ENCODE peak calls at places on chromosomes 7 and 10, in four cellular contexts. One of them, this sample, is unnamed.

GRCh38 chr7:113128028-113128427 is 9.7 kb upstream of the SMIM30 start:
- DNase-seq in IMR-90: peak; percentile 42
- DNase-seq in GM12878: no peak
- DNase-seq in A549: no peak
- DNase-seq in this sample: no peak

GRCh38 chr10:70271996-70272924 is 11.5 kb downstream of the NPFFR1 start:
- DNase-seq in IMR-90: no peak
- DNase-seq in GM12878: no peak
- DNase-seq in A549: no peak
- DNase-seq in this sample: no peak

GRCh38 chr7:2211926-2212325 is 20.8 kb downstream of the MAD1L1 start:
- DNase-seq in IMR-90: no peak
- DNase-seq in GM12878: no peak
- DNase-seq in A549: no peak
- DNase-seq in this sample: no peak

GRCh38 chr7:3493499-3493898 is 192.4 kb downstream of the SDK1 start:
- DNase-seq in IMR-90: peak; percentile 67
- DNase-seq in GM12878: no peak
- DNase-seq in A549: no peak
- DNase-seq in this sample: no peak

GRCh38 chr7:100472121-100472851 is 6.7 kb downstream of the TSC22D4 start:
- DNase-seq in IMR-90: no peak
- DNase-seq in GM12878: no peak
- DNase-seq in A549: no peak
- DNase-seq in this sample: peak; percentile 56

GRCh38 chr7:43148161-43148731 is 35.8 kb downstream of the HECW1 start:
- DNase-seq in IMR-90: peak; percentile 23
- DNase-seq in GM12878: no peak
- DNase-seq in A549: no peak
- DNase-seq in this sample: no peak

GRCh38 chr7:28984631-28985030 is 26.5 kb upstream of the TRIL start:
- DNase-seq in IMR-90: peak; percentile 85
- DNase-seq in GM12878: no peak
- DNase-seq in A549: peak; percentile 8
- DNase-seq in this sample: no peak

GRCh38 chr10:103451871-103452713 is at the start of gene CALHM2:
- DNase-seq in IMR-90: peak; percentile 41
- DNase-seq in GM12878: no peak
- DNase-seq in A549: peak; percentile 61
- DNase-seq in this sample: no peak

GRCh38 chr7:143484059-143484458 is 6.4 kb downstream of the TAS2R41 start:
- DNase-seq in IMR-90: peak; percentile 21
- DNase-seq in GM12878: no peak
- DNase-seq in A549: no peak
- DNase-seq in this sample: no peak

GRCh38 chr7:25926009-25926408 is 226.0 kb upstream of the NFE2L3 start:
- DNase-seq in IMR-90: no peak
- DNase-seq in GM12878: no peak
- DNase-seq in A549: no peak
- DNase-seq in this sample: no peak

GRCh38 chr7:129845972-129846327 is 106.8 kb downstream of the UBE2H start:
- DNase-seq in IMR-90: peak; percentile 91
- DNase-seq in GM12878: no peak
- DNase-seq in A549: no peak
- DNase-seq in this sample: no peak

GRCh38 chr7:98189559-98189958 is 21.7 kb upstream of the BHLHA15 start:
- DNase-seq in IMR-90: no peak
- DNase-seq in GM12878: no peak
- DNase-seq in A549: no peak
- DNase-seq in this sample: no peak

GRCh38 chr7:32591938-32592337 is 96.6 kb downstream of the AVL9 start:
- DNase-seq in IMR-90: no peak
- DNase-seq in GM12878: no peak
- DNase-seq in A549: no peak
- DNase-seq in this sample: no peak

GRCh38 chr7:139886206-139886605 is 57.1 kb downstream of the TBXAS1 start:
- DNase-seq in IMR-90: no peak
- DNase-seq in GM12878: no peak
- DNase-seq in A549: no peak
- DNase-seq in this sample: no peak
- TF ChIP-seq BHLHE40 in IMR-90: no peak
- TF ChIP-seq BHLHE40 in GM12878: no peak
- TF ChIP-seq BHLHE40 in A549: no peak
- TF ChIP-seq BHLHE40 in this sample: no peak

GRCh38 chr7:92830532-92831110 is 5.8 kb downstream of the CDK6 start:
- DNase-seq in IMR-90: peak; percentile 46
- DNase-seq in GM12878: no peak
- DNase-seq in A549: no peak
- DNase-seq in this sample: no peak
- H3K4me2 ChIP-seq in IMR-90: peak overlapping the region; percentile 96
- H3K4me2 ChIP-seq in GM12878: peak overlapping the region; percentile 92
- H3K4me2 ChIP-seq in A549: peak overlapping the region; percentile 85
- H3K4me2 ChIP-seq in this sample: no peak overlapping the region

GRCh38 chr7:74622228-74622749 is 35.2 kb upstream of the GTF2I start:
- DNase-seq in IMR-90: no peak
- DNase-seq in GM12878: no peak
- DNase-seq in A549: no peak
- DNase-seq in this sample: no peak

GRCh38 chr7:74625446-74625845 is 32.1 kb upstream of the GTF2I start:
- DNase-seq in IMR-90: peak; percentile 67
- DNase-seq in GM12878: no peak
- DNase-seq in A549: no peak
- DNase-seq in this sample: no peak

GRCh38 chr7:74627699-74628411 is 29.7 kb upstream of the GTF2I start:
- DNase-seq in IMR-90: peak; percentile 27
- DNase-seq in GM12878: no peak
- DNase-seq in A549: no peak
- DNase-seq in this sample: no peak

GRCh38 chr7:74619235-74619860 is 38.2 kb upstream of the GTF2I start:
- DNase-seq in IMR-90: no peak
- DNase-seq in GM12878: no peak
- DNase-seq in A549: no peak
- DNase-seq in this sample: no peak

DNA sequence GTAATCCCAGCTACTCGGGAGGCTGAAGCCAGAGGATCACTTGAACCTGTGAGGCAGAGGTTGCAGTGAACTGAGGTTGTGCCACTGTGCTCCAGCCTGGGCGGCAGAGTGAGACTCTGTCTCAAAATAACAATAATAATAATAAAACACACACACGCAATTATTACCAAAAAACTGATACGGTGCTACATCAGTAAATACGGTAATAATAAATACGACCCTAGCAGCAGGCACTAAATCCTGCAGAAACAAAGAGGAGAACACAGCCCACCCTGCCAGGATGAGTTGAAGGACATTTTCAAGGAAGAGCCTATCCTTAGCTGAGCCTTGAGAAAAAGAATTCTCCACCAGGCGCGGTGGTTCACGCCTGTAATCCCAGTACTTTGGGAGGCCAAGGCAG is 34.4 kb upstream of the GTF2I start:
- DNase-seq in IMR-90: no peak
- DNase-seq in GM12878: no peak
- DNase-seq in A549: no peak
- DNase-seq in this sample: no peak
- TF ChIP-seq BHLHE40 in IMR-90: no peak
- TF ChIP-seq BHLHE40 in GM12878: no peak
- TF ChIP-seq BHLHE40 in A549: no peak
- TF ChIP-seq BHLHE40 in this sample: no peak

DNA sequence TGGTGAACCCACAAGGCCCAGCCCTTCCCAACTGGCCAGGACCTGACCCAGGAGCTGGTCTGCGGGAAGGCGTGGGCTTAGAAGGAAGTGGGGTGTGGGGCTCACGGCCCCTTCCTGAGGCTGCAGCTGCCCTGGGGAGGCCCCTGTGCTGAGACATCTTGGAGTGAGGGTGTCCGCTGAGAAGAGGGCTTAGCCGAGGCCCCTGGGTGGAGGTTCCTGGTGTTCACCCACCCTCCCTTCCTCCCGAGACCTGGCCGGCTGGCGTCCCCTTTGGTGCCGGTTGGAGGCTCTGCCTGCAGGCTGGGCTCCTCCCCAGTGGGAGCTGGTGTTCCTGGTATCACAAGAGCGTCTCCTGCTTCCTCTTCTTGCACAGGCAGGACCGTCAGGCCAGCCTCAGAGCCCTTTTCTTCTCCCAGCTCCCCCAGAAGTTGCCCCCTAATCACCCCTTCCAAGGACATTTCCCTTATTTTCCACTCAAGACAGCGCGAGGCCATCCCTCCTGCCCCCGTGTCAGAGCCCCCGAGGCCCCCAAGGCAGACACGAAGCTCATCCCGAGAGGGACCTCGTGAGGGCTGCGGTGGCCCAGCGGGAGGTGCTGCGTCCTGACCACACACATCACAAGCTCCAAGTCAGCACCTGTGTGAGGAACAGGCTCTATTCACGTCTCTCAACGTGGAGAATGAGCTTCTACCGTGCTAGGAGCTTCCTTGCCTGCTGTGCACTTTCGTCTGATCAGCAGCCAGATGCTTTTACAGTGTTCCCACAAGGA is 25.1 kb upstream of the FAM20C start:
- DNase-seq in IMR-90: no peak
- DNase-seq in GM12878: no peak
- DNase-seq in A549: no peak
- DNase-seq in this sample: no peak
- H3K4me2 ChIP-seq in IMR-90: no peak overlapping the region
- H3K4me2 ChIP-seq in GM12878: no peak overlapping the region
- H3K4me2 ChIP-seq in A549: no peak overlapping the region
- H3K4me2 ChIP-seq in this sample: no peak overlapping the region

DNA sequence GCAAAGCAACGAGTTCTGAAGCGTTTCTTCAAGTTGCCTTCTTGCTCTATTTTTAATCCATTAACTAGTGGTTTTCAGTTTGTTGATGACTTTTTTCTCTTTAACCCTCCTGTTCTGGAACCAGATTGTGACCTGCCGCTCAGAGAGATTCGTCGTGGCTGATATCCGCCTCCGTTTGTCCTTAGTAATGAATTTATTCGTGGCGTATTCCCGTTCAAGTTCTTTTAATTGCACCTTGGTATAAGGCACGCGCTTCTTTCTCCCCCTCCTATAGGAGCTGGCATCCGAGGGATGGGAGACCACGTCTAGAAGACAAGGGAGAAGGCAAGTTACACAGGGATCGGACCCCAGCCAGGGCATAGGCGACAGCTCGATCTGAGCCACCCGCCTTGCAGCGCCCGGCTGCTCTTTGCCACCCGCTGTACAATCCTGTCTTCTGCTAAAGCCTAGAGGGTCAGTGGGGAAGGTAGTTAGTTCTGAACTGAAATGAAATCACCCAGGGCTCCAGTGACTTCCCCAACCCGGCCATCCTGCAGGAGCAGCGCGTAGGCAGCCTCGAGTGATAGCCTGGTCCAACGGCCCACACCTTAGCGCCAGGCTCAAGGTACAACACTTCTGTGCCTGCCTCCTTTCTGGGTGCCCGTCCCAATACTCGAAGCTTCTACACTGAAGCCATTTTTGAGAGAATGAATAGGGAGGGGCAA is 1.6 kb downstream of the HOXA13 start:
- DNase-seq in IMR-90: no peak
- DNase-seq in GM12878: no peak
- DNase-seq in A549: no peak
- DNase-seq in this sample: no peak
- TF ChIP-seq BHLHE40 in IMR-90: no peak
- TF ChIP-seq BHLHE40 in GM12878: no peak
- TF ChIP-seq BHLHE40 in A549: no peak
- TF ChIP-seq BHLHE40 in this sample: no peak

GRCh38 chr10:131516285-131516684 is 204.8 kb upstream of the TCERG1L start:
- DNase-seq in IMR-90: no peak
- DNase-seq in GM12878: no peak
- DNase-seq in A549: no peak
- DNase-seq in this sample: no peak

GRCh38 chr10:131514454-131514853 is 202.9 kb upstream of the TCERG1L start:
- DNase-seq in IMR-90: no peak
- DNase-seq in GM12878: no peak
- DNase-seq in A549: no peak
- DNase-seq in this sample: peak; percentile 14

GRCh38 chr10:131512852-131513251 is 201.3 kb upstream of the TCERG1L start:
- DNase-seq in IMR-90: no peak
- DNase-seq in GM12878: no peak
- DNase-seq in A549: no peak
- DNase-seq in this sample: no peak

GRCh38 chr10:131513445-131513844 is 201.9 kb upstream of the TCERG1L start:
- DNase-seq in IMR-90: no peak
- DNase-seq in GM12878: no peak
- DNase-seq in A549: no peak
- DNase-seq in this sample: no peak

DNA sequence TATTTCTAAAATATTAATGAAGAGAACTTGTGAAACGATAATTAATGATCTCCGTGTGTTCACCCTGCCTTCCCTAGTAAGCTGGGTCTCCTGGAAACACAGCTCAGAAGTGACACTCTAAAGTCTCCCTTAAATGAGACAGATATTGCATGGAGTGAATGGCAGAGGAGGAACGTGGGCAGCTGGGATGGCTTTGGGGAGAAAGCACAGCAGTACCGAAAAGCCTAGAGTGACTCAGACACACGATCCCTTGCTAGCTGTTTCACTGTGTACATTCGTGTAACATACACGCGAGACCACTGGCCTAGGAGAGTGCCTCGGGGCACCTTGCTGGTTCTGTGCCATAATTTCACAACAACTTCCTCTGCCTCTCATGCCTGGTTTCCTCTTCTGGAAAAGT is 199.9 kb upstream of the TCERG1L start:
- DNase-seq in IMR-90: no peak
- DNase-seq in GM12878: no peak
- DNase-seq in A549: no peak
- DNase-seq in this sample: no peak
- H3K4me2 ChIP-seq in IMR-90: no peak overlapping the region
- H3K4me2 ChIP-seq in GM12878: no peak overlapping the region
- H3K4me2 ChIP-seq in A549: no peak overlapping the region
- H3K4me2 ChIP-seq in this sample: no peak overlapping the region

GRCh38 chr7:41130596-41131236 is 572.2 kb downstream of the INHBA start:
- DNase-seq in IMR-90: no peak
- DNase-seq in GM12878: no peak
- DNase-seq in A549: no peak
- DNase-seq in this sample: no peak
- TF ChIP-seq BHLHE40 in IMR-90: no peak
- TF ChIP-seq BHLHE40 in GM12878: no peak
- TF ChIP-seq BHLHE40 in A549: no peak
- TF ChIP-seq BHLHE40 in this sample: no peak

DNA sequence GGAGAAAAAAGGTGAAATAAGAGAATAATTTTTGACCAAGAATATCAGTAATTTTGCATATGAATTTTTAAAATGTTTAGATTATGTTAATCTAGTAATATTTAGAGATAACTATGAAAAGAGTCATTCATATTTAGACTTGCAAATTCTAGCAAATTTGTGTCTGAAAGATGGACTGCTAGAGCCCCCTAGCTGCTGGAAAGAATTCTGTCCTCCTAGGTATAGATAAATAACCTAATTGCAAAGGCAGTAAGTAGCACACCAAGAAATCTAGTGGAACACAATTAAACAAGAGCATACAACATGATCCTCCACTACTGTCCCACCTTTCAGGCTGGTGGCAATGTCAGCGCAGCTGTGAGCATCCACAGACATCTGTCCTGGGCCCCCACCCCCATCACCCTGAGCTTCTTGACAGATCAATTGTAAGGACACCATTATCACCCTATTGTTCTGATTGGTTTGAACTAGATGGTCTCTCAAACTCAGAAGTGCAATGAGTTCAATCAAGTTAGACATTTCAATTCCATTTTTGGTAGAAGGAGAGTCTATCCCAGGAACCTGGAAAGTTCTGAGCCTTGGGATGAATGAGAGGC is 15.0 kb upstream of the GFRA1 start:
- DNase-seq in IMR-90: peak; percentile 64
- DNase-seq in GM12878: no peak
- DNase-seq in A549: peak; percentile 14
- DNase-seq in this sample: peak; percentile 16
- H3K4me2 ChIP-seq in IMR-90: no peak overlapping the region
- H3K4me2 ChIP-seq in GM12878: no peak overlapping the region
- H3K4me2 ChIP-seq in A549: no peak overlapping the region
- H3K4me2 ChIP-seq in this sample: no peak overlapping the region

GRCh38 chr10:25725917-25726716 is 207.9 kb upstream of the MYO3A start:
- DNase-seq in IMR-90: peak; percentile 33
- DNase-seq in GM12878: no peak
- DNase-seq in A549: peak; percentile 47
- DNase-seq in this sample: peak; percentile 48
- TF ChIP-seq BHLHE40 in IMR-90: no peak
- TF ChIP-seq BHLHE40 in GM12878: no peak
- TF ChIP-seq BHLHE40 in A549: no peak
- TF ChIP-seq BHLHE40 in this sample: no peak